ENCODE peak calls at places on chromosomes 12 and 14, in seven cellular contexts. N is SK-N-SH, X is A549, O is GM12878, S is GM23338, J is HepG2, V is K562. Y is an unnamed sample.

GRCh38 chr14:64806202-64806861 is 73.4 kb downstream of the SPTB start:
- DNase-seq in J (peak; percentile 28), V (no peak), N (no peak), O (no peak), S (no peak), X (peak; percentile 91), Y (no peak)

GRCh38 chr14:70061108-70061507 is 127.6 kb downstream of the SLC8A3 start:
- DNase-seq in O (no peak), N (no peak), J (peak; percentile 16), S (no peak), V (no peak), X (no peak), Y (no peak)

GRCh38 chr12:124152733-124153132 is 142.2 kb upstream of the RFLNA start:
- DNase-seq in N (no peak), O (no peak), X (no peak), J (no peak), V (no peak), S (no peak), Y (no peak)

GRCh38 chr12:16307843-16308475 is 30.5 kb upstream of the SLC15A5 start:
- DNase-seq in V (no peak), N (no peak), X (no peak), S (no peak), J (no peak), O (no peak), Y (peak; percentile 71)

GRCh38 chr12:38905480-38906351 is at the start of gene CPNE8:
- DNase-seq in V (peak; percentile 62), X (peak; percentile 87), J (no peak), N (peak; percentile 55), O (peak; percentile 48), S (peak; percentile 68), Y (no peak)

GRCh38 chr12:21301-22189 is 45.0 kb upstream of the IQSEC3 start:
- DNase-seq in S (no peak), O (peak; percentile 11), V (peak; percentile 6), X (no peak), N (no peak), J (peak; percentile 10), Y (no peak)

GRCh38 chr12:117361312-117361670 is at the start of gene NOS1:
- DNase-seq in J (no peak), X (no peak), O (no peak), S (peak; percentile 70), V (no peak), N (peak; percentile 66), Y (no peak)

GRCh38 chr12:66746489-66747201 is 67.8 kb upstream of the GRIP1 start:
- DNase-seq in O (no peak), X (no peak), N (no peak), V (no peak), S (peak; percentile 39), J (no peak), Y (no peak)

GRCh38 chr12:29148065-29148957 is 767 bp upstream of the FAR2 start:
- DNase-seq in V (peak; percentile 29), O (no peak), J (no peak), N (peak; percentile 80), S (no peak), X (peak; percentile 5), Y (peak; percentile 62)

GRCh38 chr12:111454716-111455447 is 49.2 kb downstream of the SH2B3 start:
- DNase-seq in J (no peak), V (no peak), S (no peak), X (no peak), N (no peak), O (no peak), Y (no peak)

GRCh38 chr14:102086972-102087761 is at the start of gene HSP90AA1:
- DNase-seq in O (peak; percentile 60), V (peak; percentile 94), X (peak; percentile 93), J (peak; percentile 83), N (peak; percentile 99), S (peak; percentile 97), Y (peak; percentile 92)

GRCh38 chr12:119988440-119988787 is 622 bp upstream of the BICDL1 start:
- DNase-seq in V (no peak), S (no peak), N (peak; percentile 69), O (no peak), X (no peak), J (no peak), Y (peak; percentile 3)
- TF ChIP-seq CTCF in V (no peak), S (no peak), N (peak; percentile 48), O (peak; percentile 17), X (peak; percentile 44), J (peak; percentile 36), Y (no peak)

GRCh38 chr12:3207858-3208257 is 130.7 kb downstream of the TSPAN9 start:
- DNase-seq in V (peak; percentile 27), X (peak; percentile 28), O (no peak), S (peak; percentile 88), J (peak; percentile 61), N (no peak), Y (no peak)

GRCh38 chr12:3207174-3207573 is 130.0 kb downstream of the TSPAN9 start:
- DNase-seq in V (no peak), J (no peak), N (no peak), O (no peak), S (no peak), X (no peak), Y (no peak)

GRCh38 chr12:3205742-3206519 is 128.8 kb downstream of the TSPAN9 start:
- DNase-seq in N (no peak), V (no peak), S (no peak), X (no peak), J (no peak), O (no peak), Y (no peak)

GRCh38 chr12:3204716-3205617 is 127.8 kb downstream of the TSPAN9 start:
- DNase-seq in V (no peak), N (peak; percentile 86), X (no peak), S (no peak), O (no peak), J (no peak), Y (no peak)

GRCh38 chr12:3206536-3207072 is 129.4 kb downstream of the TSPAN9 start:
- DNase-seq in J (no peak), O (no peak), V (no peak), X (no peak), S (no peak), N (no peak), Y (no peak)
- TF ChIP-seq REST in J (no peak), O (no peak), V (no peak), X (no peak), S (no peak), N (no peak), Y (no peak)

GRCh38 chr14:23663127-23663526 is 27.0 kb downstream of the DHRS2 start:
- DNase-seq in X (no peak), O (no peak), J (no peak), S (no peak), N (no peak), V (no peak), Y (no peak)

GRCh38 chr14:23663711-23664110 is 27.5 kb downstream of the DHRS2 start:
- DNase-seq in X (no peak), V (no peak), J (no peak), N (no peak), S (no peak), O (no peak), Y (no peak)

GRCh38 chr14:23664207-23664885 is 28.2 kb downstream of the DHRS2 start:
- DNase-seq in J (no peak), X (no peak), V (no peak), S (no peak), O (no peak), N (no peak), Y (no peak)

GRCh38 chr14:23667134-23667533 is 31.0 kb downstream of the DHRS2 start:
- DNase-seq in S (no peak), J (no peak), O (no peak), X (no peak), N (no peak), V (no peak), Y (no peak)

DNA sequence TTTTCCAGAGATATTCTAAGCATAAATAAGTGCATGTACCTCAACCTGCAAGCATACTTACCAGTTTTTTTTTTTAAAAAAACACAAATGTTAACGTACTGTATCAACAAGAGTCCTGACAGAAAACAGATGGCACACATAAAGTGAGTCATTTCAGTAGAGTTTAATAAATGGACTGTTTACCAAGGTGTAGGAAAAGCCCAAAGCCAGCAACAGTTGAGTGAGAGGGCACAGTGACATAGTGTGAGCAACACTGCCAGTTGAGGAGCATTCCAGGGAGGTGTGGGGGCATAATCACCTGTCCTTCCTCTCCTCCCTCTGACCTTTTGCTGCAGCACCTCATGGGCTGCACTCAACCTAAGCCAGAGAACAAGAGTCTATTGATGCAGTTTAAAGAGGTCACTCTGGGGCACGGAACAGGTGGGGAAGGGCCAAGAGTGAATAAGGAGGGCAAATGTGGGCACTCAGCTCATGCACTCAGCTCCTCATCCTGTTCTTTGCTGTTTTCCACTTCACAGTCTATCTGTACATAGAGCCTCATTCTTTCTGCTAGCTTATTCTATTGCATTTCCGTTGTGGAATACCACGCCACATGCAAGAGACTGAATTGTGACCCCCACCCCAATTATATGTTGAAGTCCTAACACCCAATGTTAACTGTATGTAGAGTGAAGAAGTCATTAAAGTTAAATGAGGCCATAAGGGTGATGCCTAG is 29.3 kb downstream of the DHRS2 start:
- DNase-seq in O (no peak), V (no peak), X (no peak), N (no peak), J (no peak), S (no peak), Y (no peak)
- TF ChIP-seq CTCF in O (no peak), V (no peak), X (no peak), N (no peak), J (no peak), S (no peak), Y (no peak)

GRCh38 chr12:120223458-120224303 is 22.8 kb upstream of the RPLP0 start:
- DNase-seq in V (no peak), O (no peak), X (no peak), J (no peak), N (no peak), S (no peak), Y (no peak)

GRCh38 chr12:120222288-120222832 is 21.4 kb upstream of the RPLP0 start:
- DNase-seq in S (no peak), O (no peak), N (peak; percentile 16), V (no peak), X (no peak), J (no peak), Y (no peak)

GRCh38 chr12:120225852-120226640 is 25.1 kb upstream of the RPLP0 start:
- DNase-seq in V (peak; percentile 52), J (no peak), S (peak; percentile 48), N (no peak), O (no peak), X (no peak), Y (peak; percentile 60)

GRCh38 chr12:120225200-120225558 is 24.3 kb upstream of the RPLP0 start:
- DNase-seq in J (no peak), X (no peak), S (no peak), V (no peak), N (no peak), O (no peak), Y (no peak)

DNA sequence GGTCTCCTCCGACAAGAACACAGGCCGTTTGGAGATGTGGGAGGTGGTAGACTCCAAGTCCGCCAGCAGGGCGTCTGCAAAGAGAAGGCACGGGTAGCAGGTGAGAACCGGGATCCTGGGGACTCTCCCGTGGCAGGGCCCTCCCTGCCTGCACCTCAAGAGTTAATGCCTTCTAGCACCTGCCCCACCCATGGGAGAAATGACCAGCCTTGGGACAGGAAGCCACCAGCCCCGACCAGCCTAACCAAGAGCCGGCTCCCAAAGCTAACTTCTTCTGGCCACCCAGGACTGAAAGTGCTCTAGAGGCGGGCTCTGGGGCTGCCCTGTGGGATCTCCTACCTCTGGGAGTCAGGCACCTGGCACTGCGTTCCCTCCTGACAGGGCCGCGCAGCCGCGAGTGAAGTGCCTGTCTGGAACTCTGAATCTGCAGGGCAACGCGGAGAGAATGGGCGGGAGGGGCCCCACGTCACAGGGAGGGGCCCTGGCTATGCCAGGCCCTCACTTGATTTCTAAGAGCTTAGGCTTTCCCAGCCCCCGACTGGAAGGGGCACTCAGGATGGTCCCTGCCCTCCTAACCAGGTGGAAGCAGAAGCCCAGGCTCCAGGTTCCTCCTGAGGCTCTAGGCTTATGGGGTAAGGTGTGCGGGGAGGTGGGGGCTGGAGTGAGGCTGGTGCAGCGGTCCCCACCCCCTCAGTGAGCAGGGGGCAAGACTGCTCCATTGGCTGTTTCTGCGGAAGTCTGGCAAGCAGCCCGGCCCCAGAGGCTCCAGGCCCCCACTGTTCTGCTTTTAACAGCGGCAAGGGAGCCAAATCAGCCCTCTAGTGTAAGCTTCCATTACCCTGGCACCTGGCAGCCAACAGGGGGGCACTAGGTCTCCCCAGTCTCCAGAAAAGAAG is 23.6 kb upstream of the RPLP0 start:
- DNase-seq in O (no peak), S (no peak), V (no peak), X (no peak), J (no peak), N (peak; percentile 79), Y (no peak)
- TF ChIP-seq REST in O (no peak), S (no peak), V (no peak), X (no peak), J (no peak), N (no peak), Y (no peak)

Y was measured in HL-60.